ENCODE peak calls at places on chromosome 21, in eight cellular contexts. I is cardiac muscle cell; T is prostate gland; L is stomach; B is naive thymus-derived CD4-positive, alpha-beta T cell; N is CD8-positive, alpha-beta memory T cell; S is mesendoderm; J is pancreas. E is an unnamed sample. For H3K4me1, the result is how much of the 10 kb centered on the place peaks cover.

GRCh38 chr21:20721151-20721550 is 277.1 kb upstream of the NCAM2 start:
- DNase-seq in I (no peak), T (no peak), L (no peak), B (no peak), N (no peak), S (no peak), J (no peak), E (no peak)

GRCh38 chr21:32338209-32338921 is 39.7 kb downstream of the MRAP start:
- DNase-seq in I (no peak), T (no peak), L (no peak), B (no peak), N (no peak), S (no peak), J (no peak), E (no peak)

GRCh38 chr21:14977814-14978213 is 87.0 kb downstream of the NRIP1 start:
- DNase-seq in I (no peak), T (no peak), L (no peak), B (no peak), N (no peak), S (no peak), J (no peak), E (no peak)

GRCh38 chr21:42028754-42029385 is 18.7 kb upstream of the ZBTB21 start:
- DNase-seq in I (no peak), T (no peak), L (no peak), B (no peak), N (no peak), S (no peak), J (no peak), E (no peak)

GRCh38 chr21:33901421-33902288 is 13.9 kb downstream of the ATP5PO start:
- DNase-seq in I (peak), T (peak), L (no peak), B (no peak), N (no peak), S (peak), J (no peak), E (no peak)

GRCh38 chr21:46368533-46369285 is 44.8 kb downstream of the PCNT start:
- DNase-seq in I (no peak), T (no peak), L (no peak), B (peak), N (peak), S (no peak), J (no peak), E (no peak)

GRCh38 chr21:41630249-41630648 is 122.3 kb upstream of the TMPRSS2 start:
- DNase-seq in I (peak), T (peak), L (no peak), B (no peak), N (no peak), S (no peak), J (no peak), E (no peak)

GRCh38 chr21:29308456-29308783 is 9.7 kb downstream of the BACH1 start:
- DNase-seq in I (no peak), T (no peak), L (no peak), B (no peak), N (no peak), S (no peak), J (no peak), E (no peak)

GRCh38 chr21:31410763-31411278 is 66.8 kb upstream of the TIAM1 start:
- DNase-seq in I (no peak), T (no peak), L (no peak), B (peak), N (no peak), S (no peak), J (no peak), E (peak)

GRCh38 chr21:14877581-14878228 is 187.1 kb downstream of the NRIP1 start:
- DNase-seq in I (peak), T (no peak), L (no peak), B (no peak), N (no peak), S (no peak), J (no peak), E (no peak)

GRCh38 chr21:31781737-31782136 is 49.8 kb upstream of the SCAF4 start:
- DNase-seq in I (peak), T (peak), L (no peak), B (no peak), N (no peak), S (no peak), J (peak), E (no peak)

GRCh38 chr21:37484535-37485474 is 118.2 kb downstream of the DYRK1A start:
- DNase-seq in I (no peak), T (no peak), L (no peak), B (no peak), N (no peak), S (no peak), J (no peak), E (no peak)

GRCh38 chr21:26965567-26966359 is 1.1 kb downstream of the ADAMTS5 start:
- DNase-seq in I (peak), T (no peak), L (peak), B (no peak), N (no peak), S (peak), J (no peak), E (no peak)

GRCh38 chr21:45352621-45353125 is 52.3 kb upstream of the COL18A1 start:
- DNase-seq in I (no peak), T (no peak), L (no peak), B (no peak), N (no peak), S (no peak), J (no peak), E (no peak)

GRCh38 chr21:45351526-45352275 is 53.3 kb upstream of the COL18A1 start:
- DNase-seq in I (no peak), T (no peak), L (no peak), B (no peak), N (no peak), S (no peak), J (no peak), E (no peak)

GRCh38 chr21:45348591-45349327 is 56.2 kb upstream of the COL18A1 start:
- DNase-seq in I (no peak), T (no peak), L (no peak), B (no peak), N (no peak), S (no peak), J (no peak), E (no peak)

GRCh38 chr21:45351061-45351460 is 53.9 kb upstream of the COL18A1 start:
- DNase-seq in I (no peak), T (no peak), L (no peak), B (no peak), N (no peak), S (no peak), J (no peak), E (no peak)

DNA sequence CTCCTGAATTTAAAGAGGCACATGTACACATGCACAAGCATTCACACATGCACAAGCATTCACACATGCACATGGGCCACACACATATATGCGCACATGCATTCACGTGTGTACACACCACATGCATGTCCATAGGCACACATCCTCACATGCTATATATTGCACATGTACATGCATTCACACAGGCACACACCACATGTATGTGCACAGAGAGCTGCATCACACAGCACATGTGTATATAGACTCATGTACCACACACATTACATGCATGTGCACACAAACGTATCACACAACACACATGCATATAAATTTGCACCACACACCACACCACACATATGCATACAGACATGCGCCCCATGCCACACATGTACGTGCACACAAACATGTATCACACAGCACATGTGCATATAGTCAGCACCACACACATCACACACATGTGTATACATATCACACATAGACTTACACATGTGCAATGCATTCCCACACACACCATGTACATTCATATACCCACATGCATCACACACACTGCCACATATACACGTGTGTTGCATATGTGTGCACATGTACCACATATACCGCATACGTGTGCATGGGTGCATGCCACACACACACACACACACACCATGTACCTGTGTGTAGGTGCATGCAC is 54.6 kb upstream of the COL18A1 start:
- DNase-seq in I (no peak), T (no peak), L (no peak), B (no peak), N (no peak), S (no peak), J (no peak), E (no peak)
- H3K4me1 ChIP-seq in I (under half), T (under half), L (under half), B (under half), N (under half), S (under half), J (under half), E (under half)

GRCh38 chr21:38848187-38848609 is 42.5 kb downstream of the ETS2 start:
- DNase-seq in I (peak), T (no peak), L (no peak), B (no peak), N (no peak), S (no peak), J (no peak), E (no peak)

GRCh38 chr21:38847556-38847955 is 41.8 kb downstream of the ETS2 start:
- DNase-seq in I (peak), T (no peak), L (no peak), B (no peak), N (no peak), S (no peak), J (no peak), E (no peak)

GRCh38 chr21:38850277-38850951 is 44.7 kb downstream of the ETS2 start:
- DNase-seq in I (no peak), T (no peak), L (no peak), B (no peak), N (no peak), S (no peak), J (no peak), E (no peak)

GRCh38 chr21:38852278-38852677 is 46.5 kb downstream of the ETS2 start:
- DNase-seq in I (no peak), T (no peak), L (no peak), B (no peak), N (no peak), S (no peak), J (no peak), E (no peak)

GRCh38 chr21:38849776-38850175 is 44.0 kb downstream of the ETS2 start:
- DNase-seq in I (no peak), T (no peak), L (no peak), B (no peak), N (no peak), S (no peak), J (no peak), E (no peak)
- H3K27ac ChIP-seq in I (no peak), T (no peak), L (no peak), B (no peak), N (no peak), S (no peak), J (no peak), E (no peak)

GRCh38 chr21:39453571-39454179 is 1.9 kb downstream of the SH3BGR start:
- DNase-seq in I (no peak), T (no peak), L (no peak), B (no peak), N (no peak), S (no peak), J (no peak), E (no peak)

GRCh38 chr21:39454949-39455668 is 3.3 kb downstream of the SH3BGR start:
- DNase-seq in I (no peak), T (no peak), L (no peak), B (no peak), N (no peak), S (no peak), J (no peak), E (no peak)

GRCh38 chr21:39452965-39453332 is 1.2 kb downstream of the SH3BGR start:
- DNase-seq in I (no peak), T (no peak), L (no peak), B (no peak), N (no peak), S (no peak), J (no peak), E (no peak)

GRCh38 chr21:39452207-39452964 is 616 bp downstream of the SH3BGR start:
- DNase-seq in I (peak), T (no peak), L (no peak), B (no peak), N (no peak), S (no peak), J (no peak), E (no peak)

DNA sequence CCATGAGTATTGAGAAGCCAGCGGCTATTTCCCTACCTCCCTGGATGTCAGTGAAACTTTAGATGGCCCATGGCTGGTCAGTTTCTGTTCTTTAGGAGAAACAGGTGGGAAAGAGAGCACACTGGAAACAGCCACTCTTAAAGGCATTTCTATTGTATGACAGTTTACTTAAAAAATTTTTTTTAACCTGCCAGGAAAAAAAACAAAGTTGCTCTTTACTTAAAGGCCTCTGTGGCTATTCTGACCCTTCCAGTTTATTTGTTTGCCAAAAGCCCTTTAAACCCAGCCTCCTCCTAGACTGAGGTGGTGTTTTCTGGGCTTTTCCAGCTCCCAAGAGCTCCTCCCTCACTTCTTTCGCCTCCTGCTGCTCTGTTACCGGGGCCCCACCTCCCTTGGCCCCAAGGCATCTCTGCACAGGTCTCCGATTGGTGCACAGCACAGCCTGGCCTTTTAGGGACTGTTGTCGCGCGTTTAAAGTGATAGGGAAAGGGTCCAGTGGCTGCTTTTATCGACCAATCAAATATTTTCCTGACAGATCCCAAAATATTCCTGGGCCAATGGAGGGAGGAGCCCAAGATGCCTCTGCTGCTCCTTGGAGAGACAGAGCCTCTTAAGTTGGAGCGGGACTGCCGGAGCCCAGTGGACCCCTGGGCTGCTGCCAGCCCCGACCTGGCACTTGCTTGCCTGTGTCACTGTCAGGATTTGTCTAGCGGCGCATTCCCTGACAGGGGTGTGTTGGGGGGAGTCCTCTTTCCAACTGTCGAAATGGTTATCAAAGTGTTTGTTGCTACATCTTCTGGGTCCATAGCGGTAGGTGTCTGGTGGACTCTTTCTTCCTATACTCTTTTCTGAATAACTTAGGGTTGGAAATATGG is at the start of gene SH3BGR:
- DNase-seq in I (peak), T (peak), L (no peak), B (no peak), N (no peak), S (peak), J (peak), E (no peak)
- H3K4me3 ChIP-seq in I (peak), T (peak), L (no peak), B (no peak), N (no peak), S (no peak), J (peak), E (no peak)

GRCh38 chr21:44878053-44878982 is 4.8 kb upstream of the PTTG1IP start:
- DNase-seq in I (no peak), T (no peak), L (no peak), B (no peak), N (no peak), S (no peak), J (no peak), E (no peak)
- H3K4me1 ChIP-seq in I (under half), T (under half), L (under half), B (under half), N (under half), S (under half), J (under half), E (under half)